ENCODE peak calls at places on chromosomes 11 and 22, in six cellular contexts. K, I, S, N, L and E are unnamed samples.
A peak's percentile ranks its signal among the peaks of the same experiment; 100 is the strongest.

GRCh38 chr11:5280582-5281102 is 10.9 kb upstream of the HBE1 start:
- DNase-seq in K (no peak), I (peak; percentile 95), S (peak; percentile 56), N (peak; percentile 16), L (no peak), E (peak; percentile 81)

GRCh38 chr11:46281374-46281831 is 3.9 kb downstream of the CREB3L1 start:
- DNase-seq in K (no peak), I (no peak), S (no peak), N (no peak), L (no peak), E (peak; percentile 43)

GRCh38 chr11:110858556-110858921 is 146.3 kb upstream of the ARHGAP20 start:
- DNase-seq in K (no peak), I (peak; percentile 23), S (no peak), N (peak; percentile 63), L (peak; percentile 23), E (no peak)

GRCh38 chr11:63277345-63277943 is 34.0 kb upstream of the SLC22A25 start:
- DNase-seq in K (no peak), I (no peak), S (no peak), N (no peak), L (no peak), E (no peak)

GRCh38 chr11:35185696-35186095 is 46.7 kb downstream of the CD44 start:
- DNase-seq in K (no peak), I (no peak), S (no peak), N (no peak), L (no peak), E (no peak)

GRCh38 chr11:1392111-1392510 is 2.4 kb downstream of the BRSK2 start:
- DNase-seq in K (no peak), I (no peak), S (no peak), N (no peak), L (peak; percentile 94), E (no peak)

GRCh38 chr11:113591122-113591521 is 115.0 kb downstream of the TMPRSS5 start:
- DNase-seq in K (no peak), I (no peak), S (no peak), N (no peak), L (no peak), E (no peak)

GRCh38 chr11:10454902-10455631 is at the start of gene AMPD3:
- DNase-seq in K (no peak), I (peak; percentile 90), S (no peak), N (no peak), L (no peak), E (no peak)

GRCh38 chr11:85843929-85844328 is 11.3 kb upstream of the CCDC83 start:
- DNase-seq in K (no peak), I (no peak), S (no peak), N (no peak), L (no peak), E (no peak)

GRCh38 chr11:76208829-76209670 is 2.7 kb upstream of the WNT11 start:
- DNase-seq in K (no peak), I (peak; percentile 82), S (peak; percentile 88), N (peak; percentile 79), L (peak; percentile 88), E (peak; percentile 62)

GRCh38 chr11:64619811-64620285 is 28.8 kb downstream of the SLC22A12 start:
- DNase-seq in K (no peak), I (peak; percentile 79), S (peak; percentile 37), N (peak; percentile 27), L (peak; percentile 80), E (peak; percentile 93)

GRCh38 chr11:10495464-10495786 is 40.4 kb downstream of the AMPD3 start:
- DNase-seq in K (no peak), I (no peak), S (no peak), N (no peak), L (no peak), E (no peak)

GRCh38 chr22:24432059-24432853 is 4.9 kb downstream of the ADORA2A start:
- DNase-seq in K (no peak), I (no peak), S (peak; percentile 79), N (peak; percentile 85), L (peak; percentile 65), E (peak; percentile 81)

GRCh38 chr11:98630736-98631135 is 390.0 kb upstream of the CNTN5 start:
- DNase-seq in K (no peak), I (no peak), S (no peak), N (no peak), L (no peak), E (no peak)

GRCh38 chr11:133576351-133576750 is 44.0 kb upstream of the OPCML start:
- DNase-seq in K (no peak), I (no peak), S (no peak), N (no peak), L (no peak), E (no peak)
- TF ChIP-seq CTCF in K (peak; percentile 87), I (no peak), S (no peak), N (no peak), L (no peak), E (no peak)

DNA sequence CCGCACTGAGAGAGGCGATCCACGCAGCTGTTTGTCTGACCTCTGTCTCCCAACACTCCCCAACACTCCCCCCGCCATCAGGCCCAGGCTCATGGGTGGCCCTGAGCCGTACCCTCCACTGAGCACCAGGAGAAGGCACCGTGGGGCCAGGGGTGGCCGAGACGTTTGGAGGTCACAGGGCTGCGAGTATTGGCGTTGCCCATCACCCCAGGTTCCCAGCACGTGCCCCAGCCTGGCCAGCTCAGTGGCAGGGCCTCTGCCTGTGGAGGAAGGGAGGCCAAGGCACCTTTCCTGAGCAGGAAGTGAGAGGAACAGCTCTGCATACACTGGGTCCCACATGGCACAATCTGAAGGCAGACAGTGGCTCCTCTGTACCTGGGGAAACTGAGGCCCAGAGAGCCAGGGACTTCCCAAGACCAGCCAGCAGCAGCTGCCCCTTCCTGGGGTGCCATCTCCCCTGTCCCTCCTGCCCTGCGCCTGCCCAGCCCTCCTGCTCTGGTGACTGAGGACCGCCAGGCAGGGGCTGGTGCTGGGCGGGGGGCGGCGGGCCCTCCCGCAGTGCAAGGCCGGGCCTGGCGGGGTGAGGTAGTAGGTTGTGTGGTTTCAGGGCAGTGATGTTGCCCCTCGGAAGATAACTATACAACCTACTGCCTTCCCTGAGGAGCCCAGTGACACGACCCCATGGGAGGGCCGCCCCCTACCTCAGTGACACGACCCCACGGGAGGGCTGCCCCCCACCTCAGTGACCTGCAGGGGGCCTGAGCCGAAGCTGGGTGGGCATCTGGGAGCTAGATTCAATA is 37.0 kb upstream of the PPARA start:
- DNase-seq in K (no peak), I (peak; percentile 49), S (no peak), N (no peak), L (no peak), E (peak; percentile 45)
- TF ChIP-seq POLR2A in K (no peak), I (no peak), S (no peak), N (no peak), L (no peak), E (no peak)

GRCh38 chr22:47694536-47694935 is 932.1 kb downstream of the TBC1D22A start:
- DNase-seq in K (no peak), I (no peak), S (no peak), N (no peak), L (no peak), E (no peak)
- TF ChIP-seq CTCF in K (no peak), I (no peak), S (no peak), N (no peak), L (no peak), E (no peak)

GRCh38 chr11:2763939-2764338 is 64.1 kb upstream of the KCNQ1OT1 start:
- DNase-seq in K (no peak), I (no peak), S (no peak), N (no peak), L (no peak), E (no peak)

GRCh38 chr11:2765491-2765890 is 65.7 kb upstream of the KCNQ1OT1 start:
- DNase-seq in K (no peak), I (no peak), S (no peak), N (no peak), L (no peak), E (no peak)

GRCh38 chr11:2767751-2768150 is 68.0 kb upstream of the KCNQ1OT1 start:
- DNase-seq in K (no peak), I (no peak), S (no peak), N (no peak), L (no peak), E (no peak)

GRCh38 chr11:2767071-2767470 is 67.3 kb upstream of the KCNQ1OT1 start:
- DNase-seq in K (no peak), I (no peak), S (no peak), N (no peak), L (no peak), E (no peak)

DNA sequence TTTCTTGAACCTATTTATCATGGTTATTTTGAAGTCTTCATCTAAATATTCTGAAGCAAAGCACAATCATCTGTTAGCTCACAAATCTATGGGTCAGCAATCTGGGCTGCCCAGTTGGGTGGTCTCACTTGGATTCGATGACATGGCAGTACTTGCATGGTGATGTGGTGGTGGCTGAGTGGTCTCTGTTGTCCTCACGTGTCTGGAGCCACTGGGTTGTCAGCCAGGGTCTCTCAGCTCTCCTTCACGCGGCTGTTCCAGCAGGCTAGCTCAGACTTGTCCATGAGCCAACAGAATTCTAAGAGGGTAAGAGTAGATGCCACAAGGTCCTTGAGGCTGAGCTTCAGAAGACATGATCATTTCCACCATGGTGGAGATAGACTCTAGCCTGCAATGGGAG is 66.4 kb upstream of the KCNQ1OT1 start:
- DNase-seq in K (no peak), I (no peak), S (no peak), N (no peak), L (no peak), E (peak; percentile 7)
- TF ChIP-seq POLR2A in K (no peak), I (no peak), S (no peak), N (no peak), L (no peak), E (no peak)

GRCh38 chr11:44823006-44823405 is 96.2 kb downstream of the TSPAN18 start:
- DNase-seq in K (no peak), I (no peak), S (no peak), N (no peak), L (no peak), E (no peak)
- TF ChIP-seq CTCF in K (peak; percentile 93), I (no peak), S (no peak), N (no peak), L (no peak), E (no peak)

GRCh38 chr11:128724891-128725611 is 31.2 kb downstream of the FLI1 start:
- DNase-seq in K (no peak), I (no peak), S (no peak), N (no peak), L (no peak), E (no peak)

GRCh38 chr11:128725630-128726461 is 32.0 kb downstream of the FLI1 start:
- DNase-seq in K (no peak), I (peak; percentile 18), S (no peak), N (no peak), L (no peak), E (no peak)

GRCh38 chr11:128727320-128727719 is 33.4 kb downstream of the FLI1 start:
- DNase-seq in K (no peak), I (no peak), S (no peak), N (no peak), L (no peak), E (no peak)

GRCh38 chr11:128727811-128728431 is 34.0 kb downstream of the FLI1 start:
- DNase-seq in K (no peak), I (no peak), S (no peak), N (no peak), L (no peak), E (no peak)

DNA sequence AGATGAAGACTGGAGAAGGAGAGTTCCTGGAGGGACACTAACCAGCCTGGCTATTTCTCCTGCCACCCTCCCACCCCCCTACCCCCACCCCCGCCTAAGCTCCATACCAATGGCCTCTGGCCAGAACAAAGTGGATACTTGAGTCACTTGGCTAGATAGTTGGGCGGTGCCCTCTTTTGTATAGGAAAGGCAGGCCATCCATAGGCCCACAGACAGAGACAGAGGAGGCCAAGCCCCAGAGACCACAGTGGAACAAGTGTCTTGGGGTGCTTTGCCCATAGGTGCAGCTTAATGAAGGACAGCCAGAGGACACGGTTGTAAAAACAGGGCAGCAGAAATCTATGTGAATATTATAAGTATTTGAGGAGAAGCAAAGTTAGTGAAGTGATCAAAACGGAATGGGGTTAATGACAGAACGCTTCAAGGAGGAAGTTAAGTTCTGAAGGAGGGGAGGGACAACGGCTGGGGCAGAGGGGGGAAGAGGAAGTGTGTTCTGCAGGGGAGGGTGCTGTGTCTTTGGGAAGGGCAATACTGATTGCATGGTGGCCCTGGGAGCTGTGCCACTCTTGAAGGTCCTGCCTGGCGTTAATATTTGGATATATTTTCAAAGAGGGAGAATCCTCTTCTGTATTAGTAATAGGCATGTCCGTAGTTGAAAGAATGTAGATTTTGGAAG is 32.7 kb downstream of the FLI1 start:
- DNase-seq in K (no peak), I (peak; percentile 33), S (no peak), N (no peak), L (no peak), E (no peak)
- TF ChIP-seq POLR2A in K (no peak), I (no peak), S (no peak), N (no peak), L (no peak), E (no peak)